ENCODE peak calls at places on chromosomes 5 and 9, in nine cellular contexts. R, V, O, M, K, C, D, J and I are unnamed samples.

GRCh38 chr5:157624144-157624543 is 28.1 kb downstream of the SOX30 start:
- DNase-seq in C (no peak), K (no peak), J (no peak), M (no peak), D (no peak), R (no peak), O (no peak), V (no peak), I (peak; percentile 22)

GRCh38 chr9:130927995-130928900 is 10.8 kb downstream of the FIBCD1 start:
- DNase-seq in R (no peak), O (peak; percentile 55), D (no peak), V (peak; percentile 82), M (no peak), C (peak; percentile 74), J (peak; percentile 48), K (no peak), I (no peak)

GRCh38 chr5:2576823-2577222 is 174.7 kb downstream of the IRX2 start:
- DNase-seq in K (no peak), J (no peak), M (no peak), R (no peak), V (no peak), C (no peak), D (no peak), O (no peak), I (no peak)

GRCh38 chr9:99231708-99232107 is 9.6 kb downstream of the SEC61B start:
- DNase-seq in D (no peak), K (no peak), J (no peak), R (no peak), C (peak; percentile 29), M (no peak), O (no peak), V (no peak), I (peak; percentile 23)

GRCh38 chr9:114367823-114368609 is 19.8 kb downstream of the AKNA start:
- DNase-seq in M (no peak), D (no peak), K (no peak), O (no peak), C (no peak), J (no peak), V (no peak), R (no peak), I (no peak)

GRCh38 chr9:97632406-97632991 is 669 bp downstream of the TSTD2 start:
- DNase-seq in V (peak; percentile 76), K (no peak), M (no peak), O (peak; percentile 76), C (peak; percentile 83), D (no peak), R (peak; percentile 41), J (peak; percentile 78), I (peak; percentile 93)

GRCh38 chr5:116766470-116766947 is 191.9 kb upstream of the SEMA6A start:
- DNase-seq in M (peak; percentile 77), K (no peak), V (no peak), C (peak; percentile 94), R (no peak), D (no peak), J (no peak), O (no peak), I (peak; percentile 28)

GRCh38 chr5:91885291-91886265 is 502.5 kb upstream of the ARRDC3 start:
- DNase-seq in V (no peak), D (no peak), O (no peak), K (no peak), C (no peak), J (no peak), M (no peak), R (no peak), I (no peak)